ENCODE peak calls at places on chromosomes 7 and 10, in four cellular contexts. C, N, D and E are unnamed samples.

GRCh38 chr7:152335900-152336571 is 99.8 kb downstream of the KMT2C start:
- DNase-seq in C (no peak), D (no peak), N (peak), E (no peak)

GRCh38 chr10:113019692-113020424 is 69.8 kb downstream of the TCF7L2 start:
- DNase-seq in N (no peak), C (no peak), D (no peak), E (no peak)

GRCh38 chr7:89023902-89024301 is 228.4 kb upstream of the TEX47 start:
- DNase-seq in N (no peak), C (no peak), D (no peak), E (no peak)

GRCh38 chr7:133233142-133233541 is 19.7 kb upstream of the EXOC4 start:
- DNase-seq in C (no peak), N (no peak), D (no peak), E (no peak)

GRCh38 chr10:125692246-125692931 is 9.4 kb upstream of the TEX36 start:
- DNase-seq in C (no peak), N (no peak), D (no peak), E (no peak)

GRCh38 chr10:117345143-117345542 is 30.1 kb downstream of the PDZD8 start:
- DNase-seq in C (no peak), D (no peak), N (no peak), E (no peak)

GRCh38 chr10:124744047-124744687 is at the start of gene FAM53B:
- DNase-seq in D (peak), N (peak), C (no peak), E (peak)

GRCh38 chr10:93496322-93497041 is at the start of gene CEP55:
- DNase-seq in N (peak), C (peak), D (peak), E (peak)

GRCh38 chr10:123557366-123558108 is 108.6 kb upstream of the GPR26 start:
- DNase-seq in D (no peak), N (no peak), C (no peak), E (no peak)

GRCh38 chr7:142194201-142194600 is 63.7 kb downstream of the PRSS58 start:
- DNase-seq in C (no peak), D (no peak), N (no peak), E (no peak)

GRCh38 chr10:120945801-120946302 is 94.7 kb downstream of the WDR11 start:
- DNase-seq in D (no peak), N (no peak), C (no peak), E (no peak)

GRCh38 chr7:66050990-66051424 is 24.6 kb upstream of the ASL start:
- DNase-seq in D (no peak), N (no peak), C (no peak), E (no peak)

GRCh38 chr7:157769016-157769869 is 432.4 kb downstream of the DNAJB6 start:
- DNase-seq in C (no peak), D (no peak), N (no peak), E (no peak)

GRCh38 chr10:50538473-50539398 is 85.0 kb downstream of the SGMS1 start:
- DNase-seq in N (no peak), D (no peak), C (no peak), E (peak)

GRCh38 chr10:10665750-10666149 is 351.9 kb upstream of the CELF2 start:
- DNase-seq in C (no peak), D (no peak), N (no peak), E (no peak)

GRCh38 chr10:97466755-97467154 is 20.8 kb downstream of the ZDHHC16 start:
- DNase-seq in N (no peak), C (no peak), D (no peak), E (no peak)

GRCh38 chr10:125343118-125343752 is 182.9 kb upstream of the CTBP2 start:
- DNase-seq in N (no peak), D (no peak), C (no peak), E (no peak)

GRCh38 chr7:24653316-24654085 is 80.2 kb downstream of the PALS2 start:
- DNase-seq in N (no peak), D (no peak), C (no peak), E (no peak)

GRCh38 chr7:148807451-148807850 is 76.6 kb downstream of the EZH2 start:
- DNase-seq in N (no peak), C (no peak), D (no peak), E (no peak)

GRCh38 chr7:157138101-157138423 is 664 bp upstream of the UBE3C start:
- DNase-seq in C (peak), N (no peak), D (no peak), E (no peak)

GRCh38 chr10:96501985-96502384 is 11.7 kb downstream of the TLL2 start:
- DNase-seq in D (no peak), N (no peak), C (no peak), E (no peak)

GRCh38 chr7:69412331-69413146 is 185.7 kb upstream of the AUTS2 start:
- DNase-seq in D (no peak), N (no peak), C (no peak), E (peak)

GRCh38 chr7:18815261-18815840 is 302.1 kb downstream of the TWIST1 start:
- DNase-seq in N (no peak), C (no peak), D (no peak), E (no peak)

GRCh38 chr10:70728328-70728727 is 56.0 kb downstream of the ADAMTS14 start:
- DNase-seq in C (no peak), D (no peak), N (no peak), E (no peak)
- H3K4me3 ChIP-seq in C (no peak), D (no peak), N (no peak), E (no peak)

GRCh38 chr7:105614341-105614840 is 33.1 kb upstream of the EFCAB10 start:
- DNase-seq in C (no peak), N (no peak), D (no peak), E (no peak)
- H3K4me3 ChIP-seq in C (no peak), N (no peak), D (no peak), E (no peak)

DNA sequence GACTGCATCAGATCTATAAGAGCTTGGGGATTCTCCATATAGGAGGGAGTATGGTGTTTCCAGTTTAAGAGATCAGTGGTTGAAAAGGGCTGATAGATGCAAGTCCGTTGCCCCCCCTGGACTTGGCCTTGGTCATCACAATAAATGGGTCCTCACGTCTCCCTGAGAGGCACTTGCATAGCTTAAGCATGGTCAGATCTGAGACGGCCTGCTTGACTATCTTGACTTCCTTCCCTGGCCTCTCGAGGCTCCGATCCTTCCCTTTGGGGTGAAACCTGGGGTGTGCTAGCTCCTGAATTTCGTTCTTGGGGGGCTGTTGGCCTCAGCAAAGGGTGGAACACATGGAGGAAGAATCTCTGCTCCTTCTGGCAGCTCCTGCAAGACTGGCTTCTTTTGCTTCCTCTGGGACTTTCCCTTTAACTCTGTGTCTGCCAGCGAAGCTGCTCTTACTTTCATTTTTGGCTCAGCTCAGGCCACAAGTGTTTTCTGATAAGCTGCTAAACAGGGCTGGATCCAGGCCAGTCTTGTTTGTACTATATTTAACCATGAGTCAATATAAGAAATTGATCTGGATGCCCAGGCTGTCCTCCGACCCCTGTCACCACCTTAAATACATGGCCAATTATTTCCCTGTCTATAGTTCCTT is 11.2 kb upstream of the ZNF485 start:
- DNase-seq in C (peak), D (no peak), N (peak), E (peak)
- H3K4me3 ChIP-seq in C (peak), D (peak), N (peak), E (peak)

DNA sequence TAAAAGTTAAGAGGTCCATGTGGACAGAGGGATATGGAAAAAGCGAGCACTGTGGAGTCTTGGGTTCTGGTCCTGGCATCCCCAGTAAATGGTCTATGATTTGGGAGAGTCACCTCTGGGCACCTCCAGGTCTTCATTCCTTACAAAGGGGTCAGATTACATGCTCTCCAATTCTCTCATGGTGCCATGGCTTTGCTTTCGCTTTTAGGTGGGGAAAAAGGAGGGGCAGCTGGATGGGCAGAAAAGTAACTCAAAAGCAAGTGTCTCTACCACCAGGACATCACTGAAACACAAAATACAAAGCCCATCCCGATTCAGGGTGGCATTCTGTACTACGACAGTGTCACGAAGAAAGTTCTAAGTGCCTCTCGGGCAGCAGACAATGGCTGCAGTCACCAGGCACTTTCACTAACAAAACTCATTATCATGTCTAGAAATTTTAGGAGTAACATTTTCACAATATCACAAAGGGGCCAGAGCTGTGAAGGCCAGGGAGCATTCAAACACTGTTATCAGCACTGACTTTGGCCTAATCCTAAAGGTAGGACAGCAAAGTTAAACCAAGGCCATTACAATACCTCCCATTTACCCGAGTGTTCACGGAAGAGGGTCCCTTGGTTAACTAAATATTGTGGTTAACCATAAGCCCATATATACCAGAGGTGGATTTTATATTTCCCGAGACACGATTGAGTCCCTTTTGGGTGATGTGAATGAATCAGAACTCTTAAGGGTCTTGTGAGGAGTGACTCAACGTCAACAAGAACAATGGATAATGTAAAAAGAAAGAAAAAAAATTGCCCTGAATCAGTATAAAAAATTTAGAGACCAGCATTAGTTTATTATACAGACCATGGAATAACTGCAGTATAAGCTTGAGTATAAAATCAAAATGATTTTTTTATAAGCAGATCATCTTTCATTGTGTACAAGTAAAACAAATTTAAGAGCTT is 2.5 kb downstream of the PSAP start:
- DNase-seq in C (no peak), D (no peak), N (no peak), E (no peak)
- H3K4me3 ChIP-seq in C (no peak), D (no peak), N (no peak), E (no peak)

GRCh38 chr10:1050555-1050954 is 1.6 kb upstream of the IDI1 start:
- DNase-seq in N (peak), D (peak), C (no peak), E (peak)
- H3K4me3 ChIP-seq in N (no peak), D (peak), C (peak), E (peak)

DNA sequence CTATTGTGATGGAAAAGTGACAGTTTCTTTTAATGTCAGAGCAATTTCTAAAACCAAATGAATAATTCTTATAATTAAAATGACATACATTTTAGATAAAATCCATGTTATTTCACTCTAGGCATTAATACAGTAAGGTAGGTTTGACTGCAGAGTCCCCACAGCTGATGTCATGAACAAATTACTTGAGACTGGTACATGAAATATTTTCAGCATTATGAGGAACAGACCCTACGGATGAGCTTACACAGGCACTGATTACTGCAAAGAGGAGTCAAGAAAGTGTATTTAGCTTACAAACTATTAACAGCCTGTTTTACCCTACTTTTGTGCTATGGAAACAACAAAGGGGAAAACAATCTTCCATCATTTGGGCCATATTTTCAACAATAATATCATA is 8.9 kb downstream of the COL1A2 start:
- DNase-seq in C (no peak), N (no peak), D (no peak), E (no peak)
- H3K4me3 ChIP-seq in C (no peak), N (no peak), D (no peak), E (no peak)

GRCh38 chr7:978416-979091 is 3.2 kb upstream of the COX19 start:
- DNase-seq in N (no peak), D (no peak), C (no peak), E (no peak)
- H3K4me3 ChIP-seq in N (no peak), D (no peak), C (no peak), E (no peak)

GRCh38 chr10:17220652-17221100 is 7.4 kb upstream of the VIM start:
- DNase-seq in C (no peak), N (no peak), D (no peak), E (no peak)
- H3K4me3 ChIP-seq in C (no peak), N (no peak), D (no peak), E (no peak)

DNA sequence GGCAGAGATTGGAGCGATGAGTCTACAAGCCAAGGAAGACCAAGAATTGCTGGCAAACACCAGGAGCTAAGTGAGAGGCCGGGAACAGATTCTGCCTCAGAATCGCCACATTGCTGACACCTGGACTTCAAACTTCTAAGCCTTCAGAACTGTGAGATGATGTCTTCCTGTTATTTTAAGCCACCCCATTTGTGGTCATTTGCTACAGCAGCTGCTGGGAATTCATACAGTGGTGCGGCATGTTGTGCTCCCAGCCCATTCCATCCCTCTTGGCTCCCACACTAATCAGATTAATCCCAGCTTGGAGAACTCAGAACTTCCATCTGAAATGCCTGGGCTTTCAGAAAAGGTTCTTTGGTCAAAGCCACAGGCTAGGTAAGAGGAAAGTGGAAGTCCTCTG is 24.9 kb downstream of the TCAF1 start:
- DNase-seq in C (no peak), N (no peak), D (no peak), E (no peak)
- H3K4me3 ChIP-seq in C (no peak), N (no peak), D (no peak), E (no peak)